ENCODE peak calls at places on chromosomes 4 and X, in six cellular contexts. R, L, J, X, M and G are unnamed samples.

GRCh38 chrX:131402124-131402811 is 113.2 kb upstream of the IGSF1 start:
- DNase-seq in M (no peak), X (no peak), L (no peak), J (no peak), R (no peak), G (no peak)

GRCh38 chr4:114684462-114684861 is 85.9 kb downstream of the UGT8 start:
- DNase-seq in R (no peak), L (no peak), M (no peak), X (no peak), J (no peak), G (no peak)

GRCh38 chr4:7717161-7717560 is 222.5 kb downstream of the AFAP1 start:
- DNase-seq in L (no peak), J (no peak), X (no peak), M (no peak), R (no peak), G (no peak)

GRCh38 chrX:103783971-103784370 is 7.3 kb downstream of the PLP1 start:
- DNase-seq in M (no peak), L (no peak), X (no peak), R (no peak), J (no peak), G (no peak)

GRCh38 chr4:80101768-80102116 is 28.7 kb upstream of the ANTXR2 start:
- DNase-seq in R (no peak), J (no peak), M (no peak), X (no peak), L (no peak), G (no peak)

GRCh38 chrX:39445336-39445735 is 644.1 kb downstream of the MID1IP1 start:
- DNase-seq in J (peak), M (no peak), R (no peak), X (no peak), L (peak), G (no peak)

GRCh38 chr4:165784672-165785071 is 88.4 kb upstream of the TLL1 start:
- DNase-seq in M (no peak), L (no peak), X (no peak), J (no peak), R (no peak), G (no peak)

GRCh38 chrX:17033225-17033624 is 86.8 kb downstream of the REPS2 start:
- DNase-seq in J (no peak), M (no peak), L (no peak), X (no peak), R (no peak), G (no peak)

GRCh38 chr4:74283614-74284013 is 24.7 kb upstream of the EPGN start:
- DNase-seq in M (no peak), L (peak), J (no peak), R (no peak), X (no peak), G (peak)

GRCh38 chr4:124633285-124633941 is 79.1 kb downstream of the ANKRD50 start:
- DNase-seq in L (no peak), X (no peak), R (no peak), J (no peak), M (no peak), G (no peak)

GRCh38 chr4:7929530-7929951 is 10.1 kb downstream of the AFAP1 start:
- DNase-seq in X (no peak), R (peak), L (peak), J (no peak), M (no peak), G (peak)

GRCh38 chr4:98260579-98261290 is 449 bp upstream of the RAP1GDS1 start:
- DNase-seq in R (peak), J (peak), X (peak), M (peak), L (peak), G (peak)
- TF ChIP-seq POLR2A in R (peak), J (peak), X (peak), M (peak), L (peak), G (peak)

DNA sequence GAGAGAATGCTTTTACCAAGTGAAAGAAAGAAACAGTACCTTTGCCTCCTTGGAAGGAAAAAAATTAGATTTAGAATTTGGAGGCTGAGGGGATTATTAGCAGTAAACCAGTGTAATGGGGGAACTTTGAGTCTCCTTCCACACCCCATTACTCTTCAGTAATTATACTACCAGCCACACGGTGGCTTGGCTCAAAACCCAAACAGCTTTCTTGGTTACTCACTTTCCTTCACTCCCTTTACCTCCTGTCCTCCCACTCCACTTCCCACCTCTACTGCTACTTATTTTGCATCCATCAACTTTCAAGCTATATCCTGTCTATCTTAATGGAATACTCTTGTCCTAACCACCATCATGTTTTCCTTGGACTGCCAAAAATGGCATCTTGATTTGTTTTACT is 310.6 kb upstream of the AADAT start:
- DNase-seq in X (no peak), R (no peak), L (no peak), J (no peak), M (no peak), G (no peak)
- TF ChIP-seq POLR2A in X (no peak), R (no peak), L (no peak), J (no peak), M (no peak), G (no peak)

DNA sequence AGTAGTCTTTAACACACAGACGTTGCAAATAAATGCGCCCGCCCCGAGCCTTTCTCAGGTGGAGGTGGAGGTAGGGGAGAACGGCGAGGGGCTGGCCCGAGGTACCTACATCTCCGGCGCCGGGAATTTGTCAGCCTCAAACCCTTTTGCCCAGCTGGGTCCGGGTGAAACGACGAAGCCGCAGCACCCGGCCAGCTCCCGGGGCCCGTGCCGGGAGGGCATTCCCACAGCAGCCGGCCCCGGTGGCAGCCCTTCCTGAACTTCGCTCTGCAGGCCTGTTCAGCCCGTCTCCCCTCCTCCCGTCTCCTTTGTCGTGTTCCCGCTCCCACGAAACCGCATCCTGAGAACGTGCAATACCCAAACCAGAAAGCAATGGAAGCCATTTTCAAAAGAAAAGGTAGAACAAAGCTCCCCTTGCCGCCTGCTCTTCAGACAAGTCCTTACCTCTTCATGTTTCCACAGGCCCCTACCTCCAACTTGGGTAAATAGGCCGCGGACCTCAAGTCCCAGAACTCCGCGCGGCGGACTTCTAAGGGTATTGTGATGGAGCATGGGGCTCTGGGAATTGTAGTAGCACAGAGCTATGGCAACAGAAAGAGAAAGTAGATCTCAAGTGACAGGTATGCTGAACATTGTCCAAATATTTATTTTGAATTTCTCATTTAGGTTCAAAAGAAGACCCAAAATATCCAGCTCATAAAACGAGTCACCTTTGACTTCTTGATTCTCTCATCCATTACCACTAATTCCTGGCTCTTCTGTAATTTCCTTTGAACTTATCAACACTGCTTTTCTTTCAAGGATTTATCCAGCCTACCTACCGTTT is at the start of gene RBM41:
- DNase-seq in J (peak), R (peak), L (peak), M (peak), X (peak), G (peak)
- TF ChIP-seq POLR2A in J (no peak), R (peak), L (no peak), M (no peak), X (peak), G (no peak)

DNA sequence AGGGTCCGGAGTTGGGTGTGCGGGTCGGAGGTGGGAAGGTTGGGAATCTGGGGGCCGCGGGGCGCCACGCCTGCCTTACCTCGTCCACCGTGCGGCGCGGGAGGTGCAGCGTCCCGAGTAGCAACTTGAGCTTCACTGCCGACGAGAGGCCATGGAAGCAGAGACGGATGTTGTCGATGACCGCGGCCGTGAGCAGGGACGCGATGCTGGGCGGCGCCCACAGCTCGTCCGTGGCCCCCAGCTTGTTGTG is 178 bp downstream of the NELFA start:
- DNase-seq in X (no peak), J (no peak), M (no peak), L (no peak), R (no peak), G (no peak)
- TF ChIP-seq POLR2A in X (peak), J (no peak), M (no peak), L (peak), R (no peak), G (peak)